ENCODE peak calls at places on chromosomes 13 and 19, in six cellular contexts. B is uterus, Z is heart right ventricle, H is breast epithelium, D is neuronal stem cell, O is pancreas. U is an unnamed sample.

GRCh38 chr19:46081928-46082727 is 41.3 kb upstream of the IGFL4 start:
- DNase-seq in B (peak; percentile 30), Z (no peak), H (no peak), D (peak; percentile 26), O (no peak), U (peak; percentile 63)

GRCh38 chr19:16161848-16162247 is 11.5 kb downstream of the CIB3 start:
- DNase-seq in B (no peak), Z (no peak), H (no peak), D (no peak), O (no peak), U (no peak)

GRCh38 chr19:49161987-49162386 is 4.4 kb downstream of the TRPM4 start:
- DNase-seq in B (no peak), Z (no peak), H (peak; percentile 43), D (no peak), O (no peak), U (no peak)

GRCh38 chr19:13001502-13002388 is 6.5 kb downstream of the NFIX start:
- DNase-seq in B (peak; percentile 90), Z (peak; percentile 82), H (peak; percentile 84), D (no peak), O (no peak), U (no peak)

GRCh38 chr13:46195017-46195416 is 13.0 kb upstream of the LCP1 start:
- DNase-seq in B (no peak), Z (no peak), H (no peak), D (no peak), O (no peak), U (no peak)

GRCh38 chr19:44912854-44913253 is 1.6 kb upstream of the APOC1 start:
- DNase-seq in B (no peak), Z (no peak), H (peak; percentile 36), D (no peak), O (no peak), U (no peak)

GRCh38 chr13:31951215-31951678 is 80.3 kb upstream of the FRY start:
- DNase-seq in B (no peak), Z (peak; percentile 43), H (peak; percentile 31), D (no peak), O (peak; percentile 33), U (no peak)

GRCh38 chr13:99658266-99658991 is 157.2 kb downstream of the TM9SF2 start:
- DNase-seq in B (peak; percentile 53), Z (peak; percentile 50), H (peak; percentile 35), D (peak; percentile 65), O (peak; percentile 60), U (peak; percentile 59)

GRCh38 chr19:21947775-21948174 is 63.0 kb downstream of the ZNF208 start:
- DNase-seq in B (no peak), Z (no peak), H (no peak), D (peak; percentile 2), O (no peak), U (peak; percentile 2)

GRCh38 chr13:113083402-113084061 is 22.1 kb upstream of the F7 start:
- DNase-seq in B (no peak), Z (peak; percentile 65), H (peak; percentile 63), D (no peak), O (peak; percentile 50), U (no peak)

GRCh38 chr19:3519126-3519525 is 13.0 kb downstream of the FZR1 start:
- DNase-seq in B (no peak), Z (no peak), H (no peak), D (no peak), O (no peak), U (no peak)
- H3K36me3 ChIP-seq in B (no peaks in the 10 kb centered on the region), Z (peaks cover 25% of the 10 kb centered on the region), H (no peaks in the 10 kb centered on the region), D (peaks cover 15% of the 10 kb centered on the region), O (peaks cover 9% of the 10 kb centered on the region), U (peaks cover 19% of the 10 kb centered on the region)

GRCh38 chr13:33109319-33109718 is 93.1 kb downstream of the KL start:
- DNase-seq in B (no peak), Z (no peak), H (no peak), D (no peak), O (no peak), U (no peak)
- H3K36me3 ChIP-seq in B (no peaks in the 10 kb centered on the region), Z (peaks cover 91% of the 10 kb centered on the region), H (peaks cover 3% of the 10 kb centered on the region), D (no peaks in the 10 kb centered on the region), O (peaks cover 91% of the 10 kb centered on the region), U (peaks cover 55% of the 10 kb centered on the region)

GRCh38 chr19:5787554-5788182 is 3.1 kb upstream of the PRR22 start:
- DNase-seq in B (no peak), Z (no peak), H (no peak), D (no peak), O (peak; percentile 73), U (peak; percentile 27)
- H3K36me3 ChIP-seq in B (no peaks in the 10 kb centered on the region), Z (peaks cover 61% of the 10 kb centered on the region), H (no peaks in the 10 kb centered on the region), D (peaks cover 38% of the 10 kb centered on the region), O (peaks cover 51% of the 10 kb centered on the region), U (peaks cover 47% of the 10 kb centered on the region)

DNA sequence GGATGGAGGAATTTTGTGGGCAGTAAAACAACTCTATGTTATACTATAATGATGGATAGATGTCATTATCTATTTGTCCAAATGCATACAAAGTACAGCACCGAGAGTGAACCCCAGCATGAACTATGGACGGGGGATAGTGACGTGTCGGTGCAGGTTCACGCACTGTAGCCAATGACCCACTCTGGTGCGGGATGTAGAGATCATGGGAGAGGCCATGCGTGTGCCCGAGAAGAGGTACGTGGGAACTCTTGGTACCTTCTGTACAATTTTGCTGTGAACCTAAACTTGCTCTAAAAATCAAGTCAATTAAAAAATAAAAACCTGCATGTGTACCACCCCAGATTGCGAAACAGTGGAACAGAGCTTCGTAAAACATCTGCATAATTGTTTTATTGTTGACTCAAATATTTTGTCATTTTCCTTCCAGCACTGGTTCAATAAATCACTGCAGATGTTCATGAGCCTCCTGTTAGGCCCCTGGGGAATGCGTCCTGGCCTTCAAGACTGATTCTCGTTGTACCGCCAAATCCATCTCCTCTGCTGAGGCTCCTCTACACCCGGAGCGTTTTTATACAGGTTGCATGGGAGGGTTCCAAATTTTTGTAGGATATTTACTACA is 30.9 kb downstream of the COL4A1 start:
- DNase-seq in B (peak; percentile 66), Z (no peak), H (no peak), D (no peak), O (no peak), U (no peak)
- H3K36me3 ChIP-seq in B (no peaks in the 10 kb centered on the region), Z (peaks cover 15% of the 10 kb centered on the region), H (no peaks in the 10 kb centered on the region), D (peaks cover 2% of the 10 kb centered on the region), O (no peaks in the 10 kb centered on the region), U (no peaks in the 10 kb centered on the region)